ENCODE peak calls at places on chromosomes 6 and 20, in five cellular contexts. V is NCI-H345, M is caudate nucleus, G is RWPE1, H is WTC11. X is an unnamed sample.

GRCh38 chr6:143223895-143224294 is 163.2 kb downstream of the AIG1 start:
- DNase-seq in V (no peak), G (no peak), M (no peak), H (no peak), X (no peak)

GRCh38 chr20:57794600-57795346 is 85.0 kb upstream of the PMEPA1 start:
- DNase-seq in V (no peak), G (no peak), H (no peak), M (no peak), X (no peak)

GRCh38 chr6:141202641-141203040 is 930.1 kb upstream of the GJE1 start:
- DNase-seq in V (no peak), H (no peak), G (no peak), M (no peak), X (no peak)

GRCh38 chr6:25922301-25922700 is 8.2 kb downstream of the SLC17A2 start:
- DNase-seq in G (no peak), M (no peak), H (no peak), V (no peak), X (no peak)

GRCh38 chr20:24721891-24722530 is 227.1 kb upstream of the CST7 start:
- DNase-seq in G (no peak), M (no peak), H (no peak), V (peak; percentile 50), X (no peak)

GRCh38 chr6:84581494-84582259 is 182.7 kb downstream of the TBX18 start:
- DNase-seq in M (no peak), V (no peak), G (no peak), H (no peak), X (no peak)

GRCh38 chr20:25233016-25233772 is 14.7 kb upstream of the PYGB start:
- DNase-seq in M (no peak), H (no peak), V (peak; percentile 23), G (peak; percentile 79), X (no peak)

GRCh38 chr6:24332306-24332705 is 25.6 kb downstream of the DCDC2 start:
- DNase-seq in H (no peak), G (peak; percentile 27), M (no peak), V (no peak), X (no peak)

GRCh38 chr6:117624869-117625481 is 22.7 kb upstream of the GOPC start:
- DNase-seq in G (no peak), M (no peak), H (no peak), V (peak; percentile 1), X (no peak)

GRCh38 chr6:4103929-4104328 is 25.0 kb upstream of the FAM217A start:
- DNase-seq in G (peak; percentile 89), M (no peak), H (no peak), V (no peak), X (no peak)

GRCh38 chr20:45100563-45101245 is at the start of gene KCNS1:
- DNase-seq in H (peak; percentile 79), V (no peak), M (no peak), G (no peak), X (no peak)